ENCODE peak calls at places on chromosomes 5 and 9, in eight cellular contexts. W, K, D, H, U, I, J and V are unnamed samples.
A peak's percentile ranks its signal among the peaks of the same experiment; 100 is the strongest.

GRCh38 chr9:93081081-93081529 is 14.9 kb upstream of the CARD19 start:
- DNase-seq in J (no peak), D (peak; percentile 41), W (no peak), U (peak; percentile 1), K (no peak), I (peak; percentile 30), H (no peak), V (no peak)

GRCh38 chr5:102596113-102596512 is 97.3 kb upstream of the SLCO6A1 start:
- DNase-seq in U (no peak), W (no peak), J (no peak), K (no peak), D (no peak), I (no peak), H (no peak), V (no peak)

GRCh38 chr9:129478461-129478860 is 142.4 kb downstream of the C9orf50 start:
- DNase-seq in D (no peak), J (no peak), H (no peak), I (no peak), U (no peak), W (no peak), K (no peak), V (no peak)

GRCh38 chr9:92754091-92754740 is 10.4 kb downstream of the BICD2 start:
- DNase-seq in W (no peak), I (no peak), D (no peak), J (peak; percentile 26), H (no peak), K (no peak), U (no peak), V (no peak)

GRCh38 chr9:89323257-89323841 is 5.0 kb downstream of the SECISBP2 start:
- DNase-seq in U (no peak), K (no peak), W (no peak), I (peak; percentile 57), D (no peak), H (no peak), J (no peak), V (no peak)

GRCh38 chr5:172944741-172945140 is 14.5 kb upstream of the RPL26L1 start:
- DNase-seq in U (no peak), J (no peak), I (no peak), D (no peak), H (no peak), W (no peak), K (no peak), V (no peak)

GRCh38 chr5:123269851-123270250 is 153.4 kb downstream of the CEP120 start:
- DNase-seq in K (no peak), W (no peak), D (no peak), U (no peak), I (no peak), H (no peak), J (no peak), V (no peak)

GRCh38 chr5:80034962-80035821 is at the start of gene THBS4:
- DNase-seq in J (peak; percentile 10), D (no peak), I (no peak), K (peak; percentile 76), H (no peak), U (no peak), W (peak; percentile 15), V (no peak)

GRCh38 chr5:157657516-157657915 is 5.3 kb upstream of the SOX30 start:
- DNase-seq in I (no peak), W (no peak), H (no peak), U (no peak), J (peak; percentile 32), D (no peak), K (no peak), V (no peak)

GRCh38 chr9:115106001-115106400 is 12.0 kb downstream of the TNC start:
- DNase-seq in D (no peak), K (no peak), I (no peak), W (no peak), J (no peak), H (peak; percentile 60), U (no peak), V (no peak)

GRCh38 chr9:81559741-81560140 is 129.6 kb downstream of the TLE1 start:
- DNase-seq in H (peak; percentile 77), K (no peak), U (no peak), J (peak; percentile 88), W (no peak), D (no peak), I (no peak), V (no peak)

GRCh38 chr9:92948032-92948534 is 760 bp downstream of the FGD3 start:
- DNase-seq in D (no peak), J (no peak), U (no peak), I (no peak), W (no peak), H (no peak), K (no peak), V (no peak)

GRCh38 chr5:120449501-120449900 is 14.6 kb upstream of the PRR16 start:
- DNase-seq in I (no peak), J (peak; percentile 72), K (no peak), D (no peak), U (no peak), H (no peak), W (no peak), V (no peak)

GRCh38 chr5:151298063-151298462 is 5.5 kb downstream of the SLC36A3 start:
- DNase-seq in U (no peak), H (peak; percentile 72), D (no peak), I (no peak), K (peak; percentile 55), J (peak; percentile 85), W (no peak), V (peak; percentile 60)

DNA sequence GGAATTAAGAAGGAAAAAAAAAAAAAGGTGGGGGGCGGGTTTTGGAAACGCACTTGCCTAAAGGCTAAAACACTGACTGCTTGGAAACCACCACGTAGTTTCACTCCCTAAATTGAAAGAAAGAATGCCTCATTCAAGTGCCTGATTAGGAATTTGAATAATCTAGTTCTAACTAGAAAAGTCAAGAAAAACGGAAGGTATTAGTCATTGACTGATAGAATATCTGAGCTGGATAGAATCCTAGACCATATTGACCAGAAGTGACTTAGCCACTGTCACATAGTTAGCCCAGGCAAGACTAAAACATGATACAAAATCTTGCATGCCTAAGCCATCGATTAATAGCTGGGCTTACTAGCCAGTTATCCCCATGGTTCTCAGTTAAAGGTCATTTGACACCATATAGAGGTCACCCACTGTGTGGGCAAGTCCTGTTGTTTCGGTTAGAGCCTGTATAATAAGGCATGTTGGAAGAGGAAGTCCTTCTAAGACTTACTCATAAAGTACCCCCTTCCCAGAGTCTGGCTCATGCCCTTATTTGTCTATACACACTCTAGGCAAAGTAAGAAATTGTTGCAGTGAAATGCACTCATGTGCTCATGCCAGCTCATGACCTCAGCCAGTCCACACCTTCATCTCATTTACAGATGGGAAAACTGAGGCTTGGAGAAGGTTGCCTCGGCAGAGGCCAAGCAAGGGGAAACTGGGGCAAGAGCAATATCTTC is 40.2 kb downstream of the SH3RF2 start:
- DNase-seq in I (no peak), U (no peak), K (no peak), J (no peak), H (peak; percentile 44), W (no peak), D (no peak), V (no peak)
- H3K27ac ChIP-seq in I (no peak overlapping the region), U (no peak overlapping the region), K (no peak overlapping the region), J (no peak overlapping the region), H (peak overlapping the region; percentile 85), W (peak overlapping the region; percentile 78), D (no peak overlapping the region), V (no peak overlapping the region)

GRCh38 chr9:27520986-27521385 is 3.1 kb upstream of the IFNK start:
- DNase-seq in U (no peak), W (no peak), H (no peak), J (no peak), K (no peak), D (no peak), I (no peak), V (no peak)

GRCh38 chr9:27514551-27514950 is 9.5 kb upstream of the IFNK start:
- DNase-seq in I (no peak), D (no peak), W (peak; percentile 67), U (peak; percentile 28), H (no peak), K (no peak), J (no peak), V (no peak)

GRCh38 chr9:27518006-27518405 is 6.1 kb upstream of the IFNK start:
- DNase-seq in H (no peak), J (no peak), W (no peak), U (no peak), K (no peak), I (no peak), D (no peak), V (no peak)

GRCh38 chr9:27519466-27520465 is 4.3 kb upstream of the IFNK start:
- DNase-seq in W (no peak), U (no peak), D (no peak), I (no peak), H (peak; percentile 49), K (no peak), J (peak; percentile 53), V (no peak)

DNA sequence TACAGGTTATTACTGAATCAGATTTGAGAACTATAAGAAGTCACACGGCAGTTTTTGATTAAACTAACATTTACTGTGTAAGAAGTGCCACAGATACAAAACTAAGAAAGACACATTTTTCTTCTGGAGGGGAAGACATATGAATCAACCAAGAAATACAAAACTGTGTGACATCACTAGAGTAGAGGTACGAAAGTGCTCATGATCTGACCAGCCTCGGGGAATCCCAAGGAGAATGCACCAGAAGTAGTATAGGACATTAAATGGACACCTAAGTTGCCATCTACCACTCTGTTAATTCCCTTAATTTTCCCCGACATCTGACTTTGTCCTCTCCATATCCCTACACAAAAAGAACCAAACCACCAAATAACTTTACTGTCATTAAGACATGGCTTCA is 5.3 kb upstream of the IFNK start:
- DNase-seq in U (no peak), K (no peak), I (no peak), J (no peak), W (no peak), H (no peak), D (no peak), V (no peak)
- H3K4me1 ChIP-seq in U (peaks cover 11% of the 10 kb centered on the region), K (peaks cover 22% of the 10 kb centered on the region), I (no peaks in the 10 kb centered on the region), J (peaks cover 2% of the 10 kb centered on the region), W (no peaks in the 10 kb centered on the region), H (peaks cover 30% of the 10 kb centered on the region), D (peaks cover 8% of the 10 kb centered on the region), V (no peaks in the 10 kb centered on the region)

GRCh38 chr9:124448019-124448418 is 2.2 kb upstream of the ADGRD2 start:
- DNase-seq in I (no peak), W (no peak), U (no peak), D (no peak), H (no peak), J (no peak), K (no peak), V (no peak)
- H3K27ac ChIP-seq in I (no peak overlapping the region), W (no peak overlapping the region), U (no peak overlapping the region), D (no peak overlapping the region), H (no peak overlapping the region), J (no peak overlapping the region), K (no peak overlapping the region), V (no peak overlapping the region)

DNA sequence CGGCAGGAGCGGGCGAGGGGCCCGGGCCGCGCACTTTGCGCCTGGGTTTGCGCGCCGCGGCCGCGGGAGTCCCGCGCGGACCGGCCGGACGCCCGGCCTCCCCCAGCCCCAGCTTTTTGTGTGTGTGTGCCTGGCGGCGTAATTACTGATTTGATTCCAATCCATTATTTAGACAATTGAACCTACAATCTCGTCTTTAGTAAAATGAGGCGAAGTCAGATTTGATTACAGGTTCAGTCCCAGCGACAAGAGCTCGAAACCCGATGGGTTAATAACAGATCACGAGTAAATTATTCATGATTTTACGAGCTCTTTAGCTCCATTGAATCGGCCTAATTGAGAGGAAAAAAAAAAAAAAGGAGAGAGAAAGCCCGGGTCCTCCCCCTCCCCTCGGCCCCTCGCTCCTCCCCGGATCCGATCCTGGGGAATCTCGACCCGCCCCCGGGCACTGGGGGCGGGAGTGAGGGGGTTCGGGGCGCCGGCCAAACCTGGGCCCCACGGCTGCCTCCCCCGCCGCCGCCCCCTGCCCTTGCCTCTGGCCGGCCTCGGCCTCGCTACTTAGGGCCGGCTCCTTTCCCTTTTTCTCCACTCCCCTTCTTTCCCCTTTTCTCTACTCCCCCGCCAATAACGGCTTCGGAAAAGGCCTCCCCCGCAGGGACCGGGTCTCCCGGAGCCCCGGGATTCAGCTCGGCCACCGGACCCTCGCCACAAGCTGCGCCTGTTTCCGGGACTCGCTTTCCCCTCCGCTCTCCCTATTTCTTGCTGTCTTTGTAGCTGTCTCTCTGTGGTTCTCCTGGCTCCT is 6.6 kb downstream of the LHX2 start:
- DNase-seq in J (no peak), D (no peak), H (no peak), U (no peak), I (no peak), K (peak; percentile 81), W (no peak), V (no peak)
- H3K4me1 ChIP-seq in J (peaks cover 2% of the 10 kb centered on the region), D (peaks cover 37% of the 10 kb centered on the region), H (no peaks in the 10 kb centered on the region), U (no peaks in the 10 kb centered on the region), I (peaks cover 8% of the 10 kb centered on the region), K (peaks cover 49% of the 10 kb centered on the region), W (peaks cover 9% of the 10 kb centered on the region), V (no peaks in the 10 kb centered on the region)